ENCODE peak calls at places on chromosomes 4 and X, in four cellular contexts. One of them, this sample, is unnamed.

GRCh38 chrX:140661657-140662056 is 47.9 kb upstream of the LINC00632 start:
- DNase-seq in CD4-positive, alpha-beta T cell: no peak
- DNase-seq in OCI-LY7: no peak
- DNase-seq in IMR-90: peak; percentile 3
- DNase-seq in this sample: no peak

GRCh38 chrX:36431819-36432218 is 512.3 kb downstream of the CFAP47 start:
- DNase-seq in OCI-LY7: no peak
- DNase-seq in CD4-positive, alpha-beta T cell: no peak
- DNase-seq in IMR-90: peak; percentile 89
- DNase-seq in this sample: no peak

GRCh38 chrX:45598841-45599240 is 398.2 kb upstream of the DIPK2B start:
- DNase-seq in CD4-positive, alpha-beta T cell: no peak
- DNase-seq in OCI-LY7: no peak
- DNase-seq in IMR-90: peak; percentile 74
- DNase-seq in this sample: no peak

GRCh38 chr4:85200106-85200505 is 233.6 kb upstream of the WDFY3 start:
- DNase-seq in IMR-90: no peak
- DNase-seq in OCI-LY7: no peak
- DNase-seq in CD4-positive, alpha-beta T cell: no peak
- DNase-seq in this sample: no peak

GRCh38 chr4:85459736-85460135 is 15.2 kb upstream of the ARHGAP24 start:
- DNase-seq in IMR-90: no peak
- DNase-seq in CD4-positive, alpha-beta T cell: no peak
- DNase-seq in OCI-LY7: no peak
- DNase-seq in this sample: no peak

GRCh38 chrX:97995834-97996233 is 1112.1 kb downstream of the RPA4 start:
- DNase-seq in CD4-positive, alpha-beta T cell: no peak
- DNase-seq in OCI-LY7: no peak
- DNase-seq in IMR-90: no peak
- DNase-seq in this sample: no peak

GRCh38 chr4:30396772-30397475 is 323.2 kb upstream of the PCDH7 start:
- DNase-seq in IMR-90: peak; percentile 6
- DNase-seq in OCI-LY7: no peak
- DNase-seq in CD4-positive, alpha-beta T cell: no peak
- DNase-seq in this sample: no peak

GRCh38 chrX:66110112-66110511 is 53.9 kb upstream of the HEPH start:
- DNase-seq in OCI-LY7: peak; percentile 62
- DNase-seq in IMR-90: peak; percentile 8
- DNase-seq in CD4-positive, alpha-beta T cell: no peak
- DNase-seq in this sample: peak; percentile 7

GRCh38 chrX:43741843-43742573 is 85.9 kb downstream of the MAOA start:
- DNase-seq in OCI-LY7: no peak
- DNase-seq in IMR-90: no peak
- DNase-seq in CD4-positive, alpha-beta T cell: no peak
- DNase-seq in this sample: no peak

GRCh38 chr4:83771113-83771705 is 235.3 kb downstream of the GPAT3 start:
- DNase-seq in IMR-90: peak; percentile 60
- DNase-seq in OCI-LY7: peak; percentile 14
- DNase-seq in CD4-positive, alpha-beta T cell: no peak
- DNase-seq in this sample: peak; percentile 18

GRCh38 chr4:25439913-25440477 is 62.9 kb downstream of the ANAPC4 start:
- DNase-seq in OCI-LY7: peak; percentile 78
- DNase-seq in CD4-positive, alpha-beta T cell: peak; percentile 2
- DNase-seq in IMR-90: peak; percentile 68
- DNase-seq in this sample: peak; percentile 74

GRCh38 chrX:66731398-66731797 is 92.5 kb upstream of the EDA2R start:
- DNase-seq in OCI-LY7: peak; percentile 45
- DNase-seq in IMR-90: peak; percentile 33
- DNase-seq in CD4-positive, alpha-beta T cell: no peak
- DNase-seq in this sample: peak; percentile 23

GRCh38 chrX:23902419-23902818 is 5.3 kb downstream of the APOO start:
- DNase-seq in CD4-positive, alpha-beta T cell: no peak
- DNase-seq in OCI-LY7: peak; percentile 50
- DNase-seq in IMR-90: peak; percentile 73
- DNase-seq in this sample: peak; percentile 45

GRCh38 chrX:142084611-142085010 is 120.5 kb downstream of the MAGEC2 start:
- DNase-seq in CD4-positive, alpha-beta T cell: no peak
- DNase-seq in IMR-90: no peak
- DNase-seq in OCI-LY7: no peak
- DNase-seq in this sample: no peak

GRCh38 chrX:48676893-48677270 is 6.7 kb upstream of the WAS start:
- DNase-seq in OCI-LY7: peak; percentile 44
- DNase-seq in CD4-positive, alpha-beta T cell: no peak
- DNase-seq in IMR-90: no peak
- DNase-seq in this sample: no peak

GRCh38 chr4:35559559-35560365 is 684.6 kb downstream of the ARAP2 start:
- DNase-seq in CD4-positive, alpha-beta T cell: no peak
- DNase-seq in OCI-LY7: no peak
- DNase-seq in IMR-90: no peak
- DNase-seq in this sample: no peak

GRCh38 chr4:4170596-4171150 is 56.1 kb downstream of the OTOP1 start:
- DNase-seq in OCI-LY7: no peak
- DNase-seq in IMR-90: no peak
- DNase-seq in CD4-positive, alpha-beta T cell: no peak
- DNase-seq in this sample: no peak

GRCh38 chr4:176451441-176451840 is 131.7 kb downstream of the SPCS3 start:
- DNase-seq in IMR-90: no peak
- DNase-seq in CD4-positive, alpha-beta T cell: no peak
- DNase-seq in OCI-LY7: no peak
- DNase-seq in this sample: no peak

GRCh38 chr4:8914461-8915171 is 43.0 kb upstream of the HMX1 start:
- DNase-seq in CD4-positive, alpha-beta T cell: no peak
- DNase-seq in IMR-90: no peak
- DNase-seq in OCI-LY7: no peak
- DNase-seq in this sample: peak; percentile 10

GRCh38 chr4:106816501-106816900 is 219.6 kb downstream of the DKK2 start:
- DNase-seq in IMR-90: peak; percentile 17
- DNase-seq in CD4-positive, alpha-beta T cell: no peak
- DNase-seq in OCI-LY7: no peak
- DNase-seq in this sample: no peak

DNA sequence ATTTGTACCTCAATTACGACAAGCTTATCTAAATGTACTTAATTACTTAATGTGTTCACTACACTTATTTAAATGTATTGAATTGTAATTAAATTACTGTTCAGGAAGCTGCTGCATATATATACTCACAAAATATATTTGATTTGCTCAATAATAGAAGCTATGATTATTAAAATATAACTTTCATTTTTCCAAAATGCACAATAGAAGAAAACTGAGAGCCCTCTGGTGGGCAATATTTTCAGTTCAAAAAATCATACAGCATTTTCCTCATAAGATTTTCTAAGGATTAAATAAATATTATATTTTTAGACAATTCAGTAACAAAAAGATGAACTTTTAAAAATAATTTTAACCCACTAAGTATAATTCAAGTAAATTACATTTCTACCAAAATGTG is 217.3 kb downstream of the DKK2 start:
- DNase-seq in IMR-90: no peak
- DNase-seq in OCI-LY7: no peak
- DNase-seq in CD4-positive, alpha-beta T cell: no peak
- DNase-seq in this sample: no peak
- TF ChIP-seq CTCF in IMR-90: peak; percentile 22
- TF ChIP-seq CTCF in OCI-LY7: peak; percentile 64
- TF ChIP-seq CTCF in CD4-positive, alpha-beta T cell: no peak
- TF ChIP-seq CTCF in this sample: no peak

GRCh38 chr4:27084685-27085356 is 224.2 kb downstream of the STIM2 start:
- DNase-seq in OCI-LY7: no peak
- DNase-seq in IMR-90: peak; percentile 2
- DNase-seq in CD4-positive, alpha-beta T cell: no peak
- DNase-seq in this sample: no peak
- TF ChIP-seq CTCF in OCI-LY7: peak; percentile 29
- TF ChIP-seq CTCF in IMR-90: peak; percentile 25
- TF ChIP-seq CTCF in CD4-positive, alpha-beta T cell: no peak
- TF ChIP-seq CTCF in this sample: no peak

GRCh38 chr4:52095374-52095773 is 44.3 kb downstream of the SPATA18 start:
- DNase-seq in IMR-90: no peak
- DNase-seq in OCI-LY7: no peak
- DNase-seq in CD4-positive, alpha-beta T cell: no peak
- DNase-seq in this sample: no peak
- TF ChIP-seq CTCF in IMR-90: no peak
- TF ChIP-seq CTCF in OCI-LY7: no peak
- TF ChIP-seq CTCF in CD4-positive, alpha-beta T cell: no peak
- TF ChIP-seq CTCF in this sample: no peak

GRCh38 chr4:152099555-152099954 is 338.7 kb upstream of the GATB start:
- DNase-seq in CD4-positive, alpha-beta T cell: no peak
- DNase-seq in OCI-LY7: no peak
- DNase-seq in IMR-90: no peak
- DNase-seq in this sample: no peak
- TF ChIP-seq CTCF in CD4-positive, alpha-beta T cell: peak; percentile 23
- TF ChIP-seq CTCF in OCI-LY7: peak; percentile 14
- TF ChIP-seq CTCF in IMR-90: no peak
- TF ChIP-seq CTCF in this sample: no peak

GRCh38 chrX:131725001-131725654 is 181.3 kb downstream of the OR13H1 start:
- DNase-seq in IMR-90: no peak
- DNase-seq in OCI-LY7: no peak
- DNase-seq in CD4-positive, alpha-beta T cell: no peak
- DNase-seq in this sample: no peak

GRCh38 chrX:131728295-131729145 is 184.6 kb downstream of the OR13H1 start:
- DNase-seq in IMR-90: peak; percentile 86
- DNase-seq in OCI-LY7: no peak
- DNase-seq in CD4-positive, alpha-beta T cell: peak; percentile 69
- DNase-seq in this sample: peak; percentile 31

GRCh38 chrX:131724292-131724691 is 180.4 kb downstream of the OR13H1 start:
- DNase-seq in OCI-LY7: no peak
- DNase-seq in CD4-positive, alpha-beta T cell: no peak
- DNase-seq in IMR-90: no peak
- DNase-seq in this sample: no peak

GRCh38 chrX:131727778-131728177 is 183.9 kb downstream of the OR13H1 start:
- DNase-seq in OCI-LY7: no peak
- DNase-seq in CD4-positive, alpha-beta T cell: no peak
- DNase-seq in IMR-90: no peak
- DNase-seq in this sample: no peak

DNA sequence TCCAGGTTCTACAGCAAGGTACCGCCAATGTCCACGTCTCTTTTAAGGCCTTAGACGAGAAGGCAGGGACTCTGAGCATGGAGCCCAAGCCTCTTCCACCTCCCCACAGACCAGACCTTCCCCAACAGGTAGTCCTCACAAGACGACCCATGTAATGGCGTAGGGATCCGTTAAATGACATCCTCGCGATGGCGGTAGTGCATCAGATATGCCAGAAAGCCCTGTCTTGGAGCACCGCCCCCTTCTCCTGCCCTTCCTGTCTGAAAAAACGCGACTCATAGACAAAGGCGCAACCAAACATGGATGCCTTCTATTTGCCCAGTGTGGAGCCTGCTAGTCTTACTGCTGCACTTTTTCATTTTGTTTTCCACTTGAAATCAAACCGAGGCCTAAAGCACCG is 185.4 kb downstream of the OR13H1 start:
- DNase-seq in IMR-90: peak; percentile 88
- DNase-seq in CD4-positive, alpha-beta T cell: peak; percentile 75
- DNase-seq in OCI-LY7: no peak
- DNase-seq in this sample: peak; percentile 53
- TF ChIP-seq CTCF in IMR-90: peak; percentile 57
- TF ChIP-seq CTCF in CD4-positive, alpha-beta T cell: no peak
- TF ChIP-seq CTCF in OCI-LY7: no peak
- TF ChIP-seq CTCF in this sample: peak; percentile 55

DNA sequence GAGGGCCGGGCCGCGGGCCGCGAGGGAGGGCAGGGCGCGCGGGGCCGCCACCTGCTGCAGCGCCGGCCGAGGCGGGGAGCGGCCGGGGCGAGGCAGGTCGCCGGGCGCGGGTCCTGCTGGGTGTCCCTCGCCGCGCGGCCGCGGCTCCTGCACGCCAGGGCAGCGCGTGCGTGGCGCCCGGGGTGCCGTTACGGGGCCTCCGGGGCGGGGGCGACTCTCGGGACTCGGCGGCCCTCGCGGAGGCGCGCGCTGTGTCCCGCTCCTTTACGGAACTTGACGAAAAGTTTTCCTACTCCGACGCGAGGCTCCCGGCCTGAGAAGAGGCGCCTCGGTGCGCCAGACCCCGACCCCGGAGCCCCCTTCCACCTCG is 329 bp downstream of the TBC1D14 start:
- DNase-seq in CD4-positive, alpha-beta T cell: no peak
- DNase-seq in IMR-90: no peak
- DNase-seq in OCI-LY7: no peak
- DNase-seq in this sample: no peak
- TF ChIP-seq CTCF in CD4-positive, alpha-beta T cell: no peak
- TF ChIP-seq CTCF in IMR-90: no peak
- TF ChIP-seq CTCF in OCI-LY7: no peak
- TF ChIP-seq CTCF in this sample: no peak

GRCh38 chr4:134691915-134692314 is 490.3 kb upstream of the PABPC4L start:
- DNase-seq in CD4-positive, alpha-beta T cell: no peak
- DNase-seq in IMR-90: no peak
- DNase-seq in OCI-LY7: no peak
- DNase-seq in this sample: no peak

GRCh38 chr4:134700251-134700650 is 498.7 kb upstream of the PABPC4L start:
- DNase-seq in IMR-90: no peak
- DNase-seq in OCI-LY7: no peak
- DNase-seq in CD4-positive, alpha-beta T cell: no peak
- DNase-seq in this sample: no peak

DNA sequence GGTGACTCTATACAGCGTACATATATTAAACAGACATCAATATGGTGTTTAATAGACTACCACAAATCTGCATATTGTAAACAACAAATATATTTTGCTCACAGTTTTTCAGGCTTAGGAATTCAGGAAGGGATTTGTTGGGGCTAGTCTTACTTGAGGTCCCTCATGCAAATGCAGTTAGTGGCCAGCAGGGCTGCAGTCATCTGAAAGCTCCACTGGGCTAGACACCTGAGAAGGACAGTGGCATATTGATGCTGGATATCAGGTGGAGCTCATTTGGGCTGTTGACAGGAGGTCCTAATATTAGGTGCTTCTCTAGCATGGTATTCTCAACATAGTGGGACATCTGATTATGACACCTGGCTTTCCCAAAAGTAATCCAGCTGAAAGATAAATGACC is 493.8 kb upstream of the PABPC4L start:
- DNase-seq in CD4-positive, alpha-beta T cell: no peak
- DNase-seq in IMR-90: no peak
- DNase-seq in OCI-LY7: no peak
- DNase-seq in this sample: no peak
- TF ChIP-seq CTCF in CD4-positive, alpha-beta T cell: no peak
- TF ChIP-seq CTCF in IMR-90: no peak
- TF ChIP-seq CTCF in OCI-LY7: no peak
- TF ChIP-seq CTCF in this sample: no peak

GRCh38 chr4:41258783-41259182 is 2.1 kb downstream of the UCHL1 start:
- DNase-seq in OCI-LY7: peak; percentile 71
- DNase-seq in CD4-positive, alpha-beta T cell: no peak
- DNase-seq in IMR-90: peak; percentile 86
- DNase-seq in this sample: no peak
- TF ChIP-seq CTCF in OCI-LY7: peak; percentile 71
- TF ChIP-seq CTCF in CD4-positive, alpha-beta T cell: no peak
- TF ChIP-seq CTCF in IMR-90: peak; percentile 58
- TF ChIP-seq CTCF in this sample: peak; percentile 4

This sample was measured in GM13977.